ENCODE peak calls at places on chromosomes 3 and 15, in ten cellular contexts. One of them, this sample, is unnamed.
A peak's percentile ranks its signal among the peaks of the same experiment; 100 is the strongest.

GRCh38 chr15:72585659-72586058 is 68.8 kb upstream of the GOLGA6B start:
- DNase-seq in BJ: no peak
- DNase-seq in ovary: no peak
- DNase-seq in GM13976: no peak
- DNase-seq in glutamatergic neuron: no peak
- DNase-seq in choroid plexus epithelial cell: peak; percentile 73
- DNase-seq in AG04450: no peak
- DNase-seq in natural killer cell: no peak
- DNase-seq in A549: peak; percentile 54
- DNase-seq in AG09309: no peak
- DNase-seq in this sample: no peak

GRCh38 chr3:122104515-122105194 is 49.5 kb downstream of the CD86 start:
- DNase-seq in BJ: no peak
- DNase-seq in ovary: no peak
- DNase-seq in GM13976: no peak
- DNase-seq in glutamatergic neuron: no peak
- DNase-seq in choroid plexus epithelial cell: no peak
- DNase-seq in AG04450: no peak
- DNase-seq in natural killer cell: no peak
- DNase-seq in A549: no peak
- DNase-seq in AG09309: no peak
- DNase-seq in this sample: no peak

GRCh38 chr3:38354588-38355344 is 8.2 kb downstream of the XYLB start:
- DNase-seq in BJ: no peak
- DNase-seq in ovary: no peak
- DNase-seq in GM13976: no peak
- DNase-seq in glutamatergic neuron: no peak
- DNase-seq in choroid plexus epithelial cell: peak; percentile 87
- DNase-seq in AG04450: no peak
- DNase-seq in natural killer cell: no peak
- DNase-seq in A549: no peak
- DNase-seq in AG09309: no peak
- DNase-seq in this sample: no peak

GRCh38 chr3:27606537-27606936 is 115.6 kb downstream of the EOMES start:
- DNase-seq in BJ: no peak
- DNase-seq in ovary: no peak
- DNase-seq in GM13976: no peak
- DNase-seq in glutamatergic neuron: no peak
- DNase-seq in choroid plexus epithelial cell: peak; percentile 47
- DNase-seq in AG04450: no peak
- DNase-seq in natural killer cell: no peak
- DNase-seq in A549: peak; percentile 39
- DNase-seq in AG09309: no peak
- DNase-seq in this sample: no peak

GRCh38 chr3:135992072-135992471 is 26.5 kb downstream of the PPP2R3A start:
- DNase-seq in BJ: peak; percentile 76
- DNase-seq in ovary: no peak
- DNase-seq in GM13976: no peak
- DNase-seq in glutamatergic neuron: no peak
- DNase-seq in choroid plexus epithelial cell: peak; percentile 78
- DNase-seq in AG04450: peak; percentile 53
- DNase-seq in natural killer cell: no peak
- DNase-seq in A549: no peak
- DNase-seq in AG09309: peak; percentile 53
- DNase-seq in this sample: no peak

GRCh38 chr3:126147147-126147931 is 33.0 kb downstream of the ALDH1L1 start:
- DNase-seq in BJ: no peak
- DNase-seq in ovary: no peak
- DNase-seq in GM13976: no peak
- DNase-seq in glutamatergic neuron: no peak
- DNase-seq in choroid plexus epithelial cell: no peak
- DNase-seq in AG04450: no peak
- DNase-seq in natural killer cell: no peak
- DNase-seq in A549: no peak
- DNase-seq in AG09309: no peak
- DNase-seq in this sample: no peak

GRCh38 chr3:144052275-144052674 is 80.7 kb downstream of the DIPK2A start:
- DNase-seq in BJ: no peak
- DNase-seq in ovary: no peak
- DNase-seq in GM13976: no peak
- DNase-seq in glutamatergic neuron: no peak
- DNase-seq in choroid plexus epithelial cell: no peak
- DNase-seq in AG04450: peak; percentile 13
- DNase-seq in natural killer cell: no peak
- DNase-seq in A549: no peak
- DNase-seq in AG09309: no peak
- DNase-seq in this sample: no peak

GRCh38 chr3:107235923-107236315 is 141.3 kb upstream of the CCDC54 start:
- DNase-seq in BJ: no peak
- DNase-seq in ovary: peak; percentile 39
- DNase-seq in GM13976: peak; percentile 70
- DNase-seq in glutamatergic neuron: no peak
- DNase-seq in choroid plexus epithelial cell: peak; percentile 95
- DNase-seq in AG04450: peak; percentile 74
- DNase-seq in natural killer cell: no peak
- DNase-seq in A549: peak; percentile 69
- DNase-seq in AG09309: peak; percentile 59
- DNase-seq in this sample: peak; percentile 47

GRCh38 chr3:86793786-86794185 is 197.2 kb downstream of the VGLL3 start:
- DNase-seq in BJ: peak; percentile 92
- DNase-seq in ovary: no peak
- DNase-seq in GM13976: no peak
- DNase-seq in glutamatergic neuron: no peak
- DNase-seq in choroid plexus epithelial cell: peak; percentile 98
- DNase-seq in AG04450: peak; percentile 93
- DNase-seq in natural killer cell: no peak
- DNase-seq in A549: peak; percentile 75
- DNase-seq in AG09309: peak; percentile 90
- DNase-seq in this sample: no peak

GRCh38 chr3:172218350-172219323 is 179.3 kb downstream of the FNDC3B start:
- DNase-seq in BJ: no peak
- DNase-seq in ovary: no peak
- DNase-seq in GM13976: no peak
- DNase-seq in glutamatergic neuron: no peak
- DNase-seq in choroid plexus epithelial cell: peak; percentile 65
- DNase-seq in AG04450: no peak
- DNase-seq in natural killer cell: no peak
- DNase-seq in A549: no peak
- DNase-seq in AG09309: no peak
- DNase-seq in this sample: no peak

GRCh38 chr15:37891754-37892368 is 42.6 kb upstream of the TMCO5A start:
- DNase-seq in BJ: no peak
- DNase-seq in ovary: no peak
- DNase-seq in GM13976: no peak
- DNase-seq in glutamatergic neuron: no peak
- DNase-seq in choroid plexus epithelial cell: peak; percentile 75
- DNase-seq in AG04450: peak; percentile 37
- DNase-seq in natural killer cell: no peak
- DNase-seq in A549: peak; percentile 33
- DNase-seq in AG09309: no peak
- DNase-seq in this sample: peak; percentile 21

GRCh38 chr3:189148090-189148507 is 23.7 kb upstream of the TPRG1 start:
- DNase-seq in BJ: peak; percentile 11
- DNase-seq in ovary: peak; percentile 55
- DNase-seq in GM13976: peak; percentile 52
- DNase-seq in glutamatergic neuron: peak; percentile 67
- DNase-seq in choroid plexus epithelial cell: peak; percentile 80
- DNase-seq in AG04450: peak; percentile 27
- DNase-seq in natural killer cell: peak; percentile 49
- DNase-seq in A549: peak; percentile 53
- DNase-seq in AG09309: peak; percentile 37
- DNase-seq in this sample: peak; percentile 69

GRCh38 chr15:41806291-41807181 is 21.4 kb upstream of the JMJD7 start:
- DNase-seq in BJ: no peak
- DNase-seq in ovary: no peak
- DNase-seq in GM13976: no peak
- DNase-seq in glutamatergic neuron: no peak
- DNase-seq in choroid plexus epithelial cell: peak; percentile 34
- DNase-seq in AG04450: no peak
- DNase-seq in natural killer cell: no peak
- DNase-seq in A549: no peak
- DNase-seq in AG09309: no peak
- DNase-seq in this sample: no peak

GRCh38 chr3:177335728-177336127 is 138.4 kb upstream of the TBL1XR1 start:
- DNase-seq in BJ: no peak
- DNase-seq in ovary: no peak
- DNase-seq in GM13976: no peak
- DNase-seq in glutamatergic neuron: no peak
- DNase-seq in choroid plexus epithelial cell: peak; percentile 58
- DNase-seq in AG04450: no peak
- DNase-seq in natural killer cell: no peak
- DNase-seq in A549: no peak
- DNase-seq in AG09309: no peak
- DNase-seq in this sample: no peak

GRCh38 chr3:25191703-25192102 is 236.4 kb upstream of the RARB start:
- DNase-seq in BJ: no peak
- DNase-seq in ovary: no peak
- DNase-seq in GM13976: no peak
- DNase-seq in glutamatergic neuron: no peak
- DNase-seq in choroid plexus epithelial cell: peak; percentile 16
- DNase-seq in AG04450: no peak
- DNase-seq in natural killer cell: no peak
- DNase-seq in A549: no peak
- DNase-seq in AG09309: no peak
- DNase-seq in this sample: no peak

GRCh38 chr15:60720084-60720483 is 241.1 kb upstream of the ICE2 start:
- DNase-seq in BJ: no peak
- DNase-seq in ovary: no peak
- DNase-seq in GM13976: no peak
- DNase-seq in glutamatergic neuron: no peak
- DNase-seq in choroid plexus epithelial cell: no peak
- DNase-seq in AG04450: no peak
- DNase-seq in natural killer cell: no peak
- DNase-seq in A549: no peak
- DNase-seq in AG09309: no peak
- DNase-seq in this sample: no peak

DNA sequence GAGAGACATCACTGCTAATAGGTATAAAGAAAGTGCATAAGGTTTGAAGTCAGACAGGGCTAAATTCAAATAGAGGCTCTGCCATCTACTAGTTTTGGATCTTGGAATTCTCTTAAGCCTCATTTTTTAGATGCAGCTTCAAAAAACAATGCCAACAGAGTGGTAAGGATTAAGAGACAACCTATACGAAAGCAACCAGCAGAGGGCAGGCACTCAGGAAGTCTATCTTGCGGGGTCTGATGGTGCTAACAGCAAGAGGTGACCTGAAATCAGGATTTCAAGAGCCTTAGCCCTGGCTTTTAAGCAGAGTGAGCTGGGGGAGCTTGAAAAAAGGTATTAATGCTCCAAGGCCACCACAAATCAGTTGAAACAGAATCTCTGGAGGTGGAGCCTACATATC is 40.7 kb downstream of the LDHAL6B start:
- DNase-seq in BJ: no peak
- DNase-seq in ovary: no peak
- DNase-seq in GM13976: no peak
- DNase-seq in glutamatergic neuron: peak; percentile 47
- DNase-seq in choroid plexus epithelial cell: peak; percentile 88
- DNase-seq in AG04450: peak; percentile 50
- DNase-seq in natural killer cell: peak; percentile 42
- DNase-seq in A549: peak; percentile 86
- DNase-seq in AG09309: peak; percentile 40
- DNase-seq in this sample: peak; percentile 39
- TF ChIP-seq CTCF in BJ: peak; percentile 72
- TF ChIP-seq CTCF in ovary: peak; percentile 9
- TF ChIP-seq CTCF in GM13976: peak; percentile 54
- TF ChIP-seq CTCF in glutamatergic neuron: peak; percentile 53
- TF ChIP-seq CTCF in choroid plexus epithelial cell: peak; percentile 80
- TF ChIP-seq CTCF in AG04450: peak; percentile 76
- TF ChIP-seq CTCF in natural killer cell: peak; percentile 72
- TF ChIP-seq CTCF in A549: peak; percentile 79
- TF ChIP-seq CTCF in AG09309: peak; percentile 73
- TF ChIP-seq CTCF in this sample: peak; percentile 57

GRCh38 chr3:62999158-62999557 is 123.9 kb upstream of the CADPS start:
- DNase-seq in BJ: no peak
- DNase-seq in ovary: no peak
- DNase-seq in GM13976: no peak
- DNase-seq in glutamatergic neuron: no peak
- DNase-seq in choroid plexus epithelial cell: no peak
- DNase-seq in AG04450: no peak
- DNase-seq in natural killer cell: no peak
- DNase-seq in A549: no peak
- DNase-seq in AG09309: no peak
- DNase-seq in this sample: no peak
- TF ChIP-seq CTCF in BJ: no peak
- TF ChIP-seq CTCF in ovary: no peak
- TF ChIP-seq CTCF in GM13976: no peak
- TF ChIP-seq CTCF in glutamatergic neuron: no peak
- TF ChIP-seq CTCF in choroid plexus epithelial cell: no peak
- TF ChIP-seq CTCF in AG04450: no peak
- TF ChIP-seq CTCF in natural killer cell: no peak
- TF ChIP-seq CTCF in A549: no peak
- TF ChIP-seq CTCF in AG09309: no peak
- TF ChIP-seq CTCF in this sample: no peak

DNA sequence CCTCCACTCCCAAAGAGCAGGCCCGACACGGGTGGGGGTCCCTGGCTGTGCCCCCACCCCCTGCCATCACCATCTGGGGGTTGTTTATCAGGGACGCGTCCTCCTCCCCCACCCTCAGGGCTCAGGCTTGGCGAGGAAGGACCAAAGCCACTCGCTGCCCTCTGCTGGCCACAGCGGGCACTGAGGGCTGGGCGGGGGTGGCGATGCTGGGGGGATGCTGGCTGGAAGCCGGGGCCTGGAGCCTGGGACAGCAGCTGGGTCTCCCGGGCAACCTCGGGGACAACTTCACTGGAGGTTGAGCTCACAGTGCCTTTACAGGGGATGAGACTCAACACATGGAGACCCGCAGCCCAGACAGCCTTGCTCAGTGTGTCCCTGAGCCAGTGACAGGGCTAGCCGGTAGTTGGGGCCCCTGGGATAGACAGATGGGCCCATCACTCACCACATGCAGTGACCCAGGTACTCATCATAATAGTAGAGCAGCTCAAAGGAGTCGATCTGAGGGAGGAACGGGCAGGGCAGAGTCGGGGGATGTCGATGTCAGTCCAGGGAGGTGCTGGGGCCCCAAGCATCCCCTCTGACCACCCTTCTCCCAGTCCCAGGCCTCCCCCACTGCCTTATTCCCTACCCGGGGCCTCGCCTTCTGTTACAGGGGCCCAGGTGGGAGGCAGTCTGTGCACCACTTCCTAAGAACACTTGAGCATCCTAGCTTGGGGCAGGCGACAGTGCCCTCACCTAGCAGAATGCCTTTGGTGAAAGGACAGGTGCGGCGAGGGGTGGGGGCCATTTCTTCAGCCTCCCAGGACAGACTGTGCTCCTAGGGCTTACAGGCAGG is 5.9 kb upstream of the CALML4 start:
- DNase-seq in BJ: no peak
- DNase-seq in ovary: peak; percentile 72
- DNase-seq in GM13976: peak; percentile 82
- DNase-seq in glutamatergic neuron: peak; percentile 92
- DNase-seq in choroid plexus epithelial cell: peak; percentile 65
- DNase-seq in AG04450: no peak
- DNase-seq in natural killer cell: peak; percentile 30
- DNase-seq in A549: peak; percentile 42
- DNase-seq in AG09309: no peak
- DNase-seq in this sample: peak; percentile 81
- TF ChIP-seq CTCF in BJ: peak; percentile 99
- TF ChIP-seq CTCF in ovary: peak; percentile 87
- TF ChIP-seq CTCF in GM13976: peak; percentile 70
- TF ChIP-seq CTCF in glutamatergic neuron: peak; percentile 91
- TF ChIP-seq CTCF in choroid plexus epithelial cell: peak; percentile 90
- TF ChIP-seq CTCF in AG04450: peak; percentile 85
- TF ChIP-seq CTCF in natural killer cell: peak; percentile 66
- TF ChIP-seq CTCF in A549: peak; percentile 74
- TF ChIP-seq CTCF in AG09309: peak; percentile 93
- TF ChIP-seq CTCF in this sample: peak; percentile 75

GRCh38 chr3:13192471-13193213 is 119.4 kb upstream of the IQSEC1 start:
- DNase-seq in BJ: no peak
- DNase-seq in ovary: no peak
- DNase-seq in GM13976: no peak
- DNase-seq in glutamatergic neuron: peak; percentile 63
- DNase-seq in choroid plexus epithelial cell: peak; percentile 27
- DNase-seq in AG04450: no peak
- DNase-seq in natural killer cell: no peak
- DNase-seq in A549: peak; percentile 24
- DNase-seq in AG09309: no peak
- DNase-seq in this sample: peak; percentile 35
- TF ChIP-seq CTCF in BJ: peak; percentile 43
- TF ChIP-seq CTCF in ovary: no peak
- TF ChIP-seq CTCF in GM13976: no peak
- TF ChIP-seq CTCF in glutamatergic neuron: peak; percentile 70
- TF ChIP-seq CTCF in choroid plexus epithelial cell: peak; percentile 59
- TF ChIP-seq CTCF in AG04450: peak; percentile 42
- TF ChIP-seq CTCF in natural killer cell: no peak
- TF ChIP-seq CTCF in A549: peak; percentile 22
- TF ChIP-seq CTCF in AG09309: peak; percentile 51
- TF ChIP-seq CTCF in this sample: peak; percentile 49